ENCODE peak calls at places on chromosomes 3 and 15, in four cellular contexts. H is Peyer's patch, Z is lower leg skin, P is breast epithelium. T is an unnamed sample.

GRCh38 chr15:47293763-47294162 is 423.5 kb upstream of the SEMA6D start:
- DNase-seq in H (no peak), Z (peak), P (no peak), T (no peak)

GRCh38 chr3:100880072-100880471 is 113.1 kb downstream of the ABI3BP start:
- DNase-seq in H (no peak), Z (no peak), P (no peak), T (no peak)

GRCh38 chr3:60080648-60081047 is 1030.8 kb upstream of the CFAP20DC start:
- DNase-seq in H (no peak), Z (no peak), P (no peak), T (no peak)

GRCh38 chr3:73141531-73141930 is 80.1 kb downstream of the EBLN2 start:
- DNase-seq in H (no peak), Z (no peak), P (no peak), T (no peak)

GRCh38 chr15:50247819-50248650 is 17.5 kb downstream of the HDC start:
- DNase-seq in H (peak), Z (no peak), P (no peak), T (peak)

GRCh38 chr3:9682123-9682522 is 21.5 kb upstream of the CPNE9 start:
- DNase-seq in H (no peak), Z (no peak), P (no peak), T (no peak)

GRCh38 chr3:85228966-85229365 is 270.2 kb downstream of the CADM2 start:
- DNase-seq in H (no peak), Z (no peak), P (no peak), T (no peak)

GRCh38 chr3:35760147-35760546 is 120.8 kb downstream of the ARPP21 start:
- DNase-seq in H (no peak), Z (no peak), P (no peak), T (no peak)

GRCh38 chr15:86850939-86851338 is 771.3 kb downstream of the AGBL1 start:
- DNase-seq in H (no peak), Z (no peak), P (no peak), T (no peak)

GRCh38 chr3:132135628-132136333 is 101.0 kb upstream of the CPNE4 start:
- DNase-seq in H (no peak), Z (no peak), P (no peak), T (no peak)

GRCh38 chr3:17466028-17466427 is 276.4 kb downstream of the TBC1D5 start:
- DNase-seq in H (no peak), Z (no peak), P (no peak), T (no peak)

GRCh38 chr15:28927043-28927442 is 41.3 kb downstream of the APBA2 start:
- DNase-seq in H (no peak), Z (no peak), P (no peak), T (no peak)

GRCh38 chr3:7546219-7546618 is 685.3 kb downstream of the GRM7 start:
- DNase-seq in H (no peak), Z (no peak), P (no peak), T (peak)

GRCh38 chr15:91948001-91948608 is 94.6 kb downstream of the SLCO3A1 start:
- DNase-seq in H (no peak), Z (no peak), P (no peak), T (no peak)

GRCh38 chr15:31393441-31394091 is 66.9 kb downstream of the KLF13 start:
- DNase-seq in H (peak), Z (peak), P (no peak), T (peak)

DNA sequence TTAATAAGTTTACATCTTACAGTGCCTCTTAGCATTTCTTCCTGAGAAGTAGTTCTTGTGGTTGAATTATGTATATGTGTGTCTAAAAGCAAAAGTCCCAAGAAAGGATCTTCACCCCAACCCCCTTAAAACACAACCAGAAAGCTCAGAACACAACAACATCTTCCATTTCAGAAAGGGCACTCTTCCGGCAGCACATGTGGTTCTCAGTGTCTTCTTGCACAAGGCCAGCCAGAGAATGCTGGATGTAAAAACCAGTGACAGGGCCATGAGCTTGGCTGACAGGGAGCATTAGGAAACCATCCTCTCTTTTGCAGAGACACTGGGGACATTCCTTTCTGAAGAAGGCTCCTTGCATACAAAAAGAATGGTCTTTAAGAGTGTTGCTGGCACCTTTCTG is 45.0 kb downstream of the EEFSEC start:
- DNase-seq in H (no peak), Z (no peak), P (no peak), T (no peak)
- TF ChIP-seq POLR2A in H (no peak), Z (no peak), P (no peak), T (no peak)

GRCh38 chr15:77187751-77188464 is 117.0 kb upstream of the TSPAN3 start:
- DNase-seq in H (peak), Z (no peak), P (no peak), T (peak)
- TF ChIP-seq POLR2A in H (no peak), Z (no peak), P (no peak), T (no peak)

GRCh38 chr3:195153653-195154052 is 117.3 kb downstream of the XXYLT1 start:
- DNase-seq in H (no peak), Z (no peak), P (no peak), T (no peak)

GRCh38 chr3:195155842-195156241 is 115.1 kb downstream of the XXYLT1 start:
- DNase-seq in H (no peak), Z (no peak), P (no peak), T (no peak)

GRCh38 chr3:195154111-195154791 is 116.7 kb downstream of the XXYLT1 start:
- DNase-seq in H (no peak), Z (no peak), P (no peak), T (peak)

GRCh38 chr3:195156286-195156890 is 114.6 kb downstream of the XXYLT1 start:
- DNase-seq in H (no peak), Z (no peak), P (no peak), T (no peak)

GRCh38 chr3:195154793-195155535 is 116.0 kb downstream of the XXYLT1 start:
- DNase-seq in H (peak), Z (peak), P (peak), T (peak)
- TF ChIP-seq POLR2A in H (no peak), Z (no peak), P (no peak), T (no peak)

GRCh38 chr15:72272997-72273352 is 621 bp upstream of the PARP6 start:
- DNase-seq in H (no peak), Z (no peak), P (no peak), T (no peak)
- TF ChIP-seq POLR2A in H (no peak), Z (no peak), P (no peak), T (no peak)

DNA sequence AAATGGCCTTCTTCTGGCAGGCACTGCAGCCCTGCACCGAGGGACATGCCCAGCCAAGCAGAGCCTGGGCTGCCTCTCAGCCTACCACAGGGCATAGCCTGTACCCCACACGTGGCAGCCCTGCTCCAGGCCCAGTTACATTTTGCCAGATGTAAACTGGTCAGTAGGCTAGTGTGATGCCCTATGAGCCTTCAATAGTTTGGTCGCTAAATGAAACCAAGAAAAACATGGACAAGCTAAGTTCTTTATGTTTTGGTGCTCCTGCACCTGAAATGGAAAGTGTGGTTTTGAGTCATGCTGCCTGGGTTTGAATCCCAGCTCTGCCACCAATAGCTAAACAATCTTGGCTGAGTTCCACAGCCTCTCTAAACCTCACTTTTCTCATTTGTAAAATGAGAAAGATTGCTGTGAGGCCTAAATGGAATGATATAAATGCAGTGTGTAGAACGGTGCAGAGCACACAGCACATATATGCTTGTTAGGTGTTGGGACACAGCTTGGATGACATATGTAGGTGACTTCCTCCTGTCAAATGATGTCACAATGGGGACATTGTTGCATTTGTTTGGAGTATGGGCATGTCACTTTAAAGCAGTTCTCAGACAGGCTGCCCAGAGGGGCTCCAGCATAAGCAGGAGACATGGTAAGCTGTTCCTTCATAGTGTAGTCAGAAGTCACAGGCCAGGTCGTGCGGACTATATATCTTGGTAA is 57.4 kb downstream of the ZBTB38 start:
- DNase-seq in H (no peak), Z (no peak), P (no peak), T (no peak)
- TF ChIP-seq POLR2A in H (no peak), Z (no peak), P (no peak), T (no peak)

GRCh38 chr3:118809696-118810498 is 224.7 kb downstream of the IGSF11 start:
- DNase-seq in H (no peak), Z (no peak), P (no peak), T (no peak)

GRCh38 chr3:118813472-118813871 is 221.2 kb downstream of the IGSF11 start:
- DNase-seq in H (no peak), Z (no peak), P (no peak), T (no peak)

GRCh38 chr3:118811333-118811732 is 223.3 kb downstream of the IGSF11 start:
- DNase-seq in H (no peak), Z (no peak), P (no peak), T (no peak)

GRCh38 chr3:118808743-118809142 is 225.9 kb downstream of the IGSF11 start:
- DNase-seq in H (no peak), Z (no peak), P (no peak), T (no peak)

GRCh38 chr3:118810499-118811035 is 224.1 kb downstream of the IGSF11 start:
- DNase-seq in H (no peak), Z (no peak), P (no peak), T (no peak)
- TF ChIP-seq POLR2A in H (no peak), Z (no peak), P (no peak), T (no peak)

GRCh38 chr3:183198939-183199338 is 36.4 kb upstream of the LAMP3 start:
- DNase-seq in H (no peak), Z (no peak), P (no peak), T (no peak)
- TF ChIP-seq POLR2A in H (no peak), Z (no peak), P (no peak), T (no peak)